ENCODE peak calls at places on chromosomes 13 and 19, in seven cellular contexts. K is IMR-90, S is progenitor cell of endocrine pancreas, W is tibial artery, J is HFFc6, Z is heart right ventricle, X is coronary artery. U is an unnamed sample.

GRCh38 chr13:46553886-46554855 is 1.2 kb downstream of the LRCH1 start:
- DNase-seq in X (peak), K (peak), W (peak), J (peak), S (peak), Z (peak), U (peak)

GRCh38 chr13:67224148-67224846 is 5.8 kb downstream of the PCDH9 start:
- DNase-seq in Z (peak), S (no peak), X (no peak), J (peak), W (peak), K (peak), U (peak)

GRCh38 chr13:35927554-35927953 is 203.6 kb downstream of the DCLK1 start:
- DNase-seq in S (no peak), Z (peak), W (no peak), K (peak), J (peak), X (no peak), U (peak)

GRCh38 chr19:4375620-4376228 is 24.6 kb downstream of the SH3GL1 start:
- DNase-seq in S (no peak), Z (no peak), X (no peak), K (peak), J (peak), W (peak), U (peak)

GRCh38 chr19:10797078-10797477 is 38.9 kb downstream of the TMED1 start:
- DNase-seq in W (no peak), S (no peak), X (no peak), Z (no peak), J (no peak), K (no peak), U (no peak)

GRCh38 chr19:4730740-4731171 is 7.1 kb upstream of the DPP9 start:
- DNase-seq in W (no peak), Z (no peak), K (no peak), X (no peak), S (peak), J (no peak), U (no peak)

GRCh38 chr19:1516395-1516753 is 3.6 kb upstream of the ADAMTSL5 start:
- DNase-seq in Z (no peak), X (no peak), W (no peak), J (no peak), K (no peak), S (no peak), U (no peak)

GRCh38 chr13:68176486-68176885 is 946.4 kb upstream of the PCDH9 start:
- DNase-seq in W (no peak), S (no peak), K (peak), X (no peak), Z (no peak), J (no peak), U (peak)

GRCh38 chr13:51817717-51818116 is 13.8 kb upstream of the DHRS12 start:
- DNase-seq in K (no peak), Z (no peak), J (no peak), W (no peak), S (no peak), X (no peak), U (no peak)

GRCh38 chr13:94173312-94173854 is 306.1 kb downstream of the DCT start:
- DNase-seq in X (no peak), J (peak), S (no peak), Z (no peak), K (peak), W (no peak), U (peak)

GRCh38 chr13:96279904-96280303 is 190.0 kb downstream of the HS6ST3 start:
- DNase-seq in K (no peak), W (no peak), X (no peak), Z (no peak), J (no peak), S (no peak), U (no peak)

GRCh38 chr13:50080158-50080855 is 65.1 kb downstream of the KCNRG start:
- DNase-seq in Z (no peak), K (peak), J (peak), S (no peak), X (no peak), W (peak), U (peak)

GRCh38 chr13:44921931-44922758 is 67.1 kb downstream of the NUFIP1 start:
- DNase-seq in K (peak), S (no peak), X (peak), J (peak), W (peak), Z (peak), U (peak)

DNA sequence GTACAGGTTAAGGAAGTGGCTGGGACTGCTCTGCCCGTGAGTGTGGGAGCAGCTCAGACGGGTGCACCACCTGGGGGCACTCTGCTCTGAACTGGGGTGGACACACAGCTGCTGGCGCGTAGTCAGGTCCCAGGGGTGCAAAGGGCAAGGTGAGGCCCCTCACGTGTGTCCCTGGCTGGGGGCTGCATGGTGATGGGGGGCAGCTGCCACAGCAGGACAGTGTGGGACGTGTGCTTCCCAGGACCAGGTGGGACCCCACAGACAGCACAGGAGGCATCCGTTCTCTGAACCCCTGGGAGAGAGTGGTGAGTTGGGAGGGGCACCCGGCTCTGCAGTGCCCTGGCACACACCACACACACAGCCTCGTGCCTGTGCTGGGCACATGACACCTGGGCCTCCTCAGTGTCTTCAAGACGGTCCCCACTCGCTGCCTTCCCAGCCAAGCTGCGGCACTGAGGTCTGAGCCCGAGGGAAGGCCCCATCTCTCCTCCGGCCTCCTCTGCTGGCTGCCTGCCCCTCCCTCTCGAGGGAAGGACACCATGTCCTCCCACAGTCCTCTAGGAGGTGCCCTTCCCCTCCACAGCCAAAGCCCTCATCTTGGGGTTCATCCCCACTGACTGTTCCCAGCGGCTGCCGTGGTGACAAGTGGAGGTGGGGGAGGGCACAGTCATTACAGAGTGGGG is 24.7 kb downstream of the CILP2 start:
- DNase-seq in Z (no peak), K (no peak), J (no peak), X (no peak), W (no peak), S (no peak), U (no peak)
- TF ChIP-seq CTCF in Z (no peak), K (no peak), J (no peak), X (no peak), W (no peak), S (no peak), U (no peak)

GRCh38 chr19:12075538-12076139 is 11.1 kb downstream of the ZNF844 start:
- DNase-seq in Z (no peak), W (no peak), K (no peak), J (no peak), X (no peak), S (no peak), U (no peak)
- TF ChIP-seq CTCF in Z (no peak), W (no peak), K (no peak), J (no peak), X (no peak), S (no peak), U (no peak)

GRCh38 chr13:111153977-111154332 is 38.8 kb downstream of the ARHGEF7 start:
- DNase-seq in W (peak), Z (no peak), S (peak), X (peak), J (no peak), K (no peak), U (peak)
- TF ChIP-seq CTCF in W (no peak), Z (no peak), S (peak), X (no peak), J (peak), K (no peak), U (peak)

GRCh38 chr19:20513179-20513934 is 52.2 kb downstream of the ZNF737 start:
- DNase-seq in Z (no peak), W (no peak), S (no peak), X (no peak), J (no peak), K (no peak), U (no peak)
- TF ChIP-seq CTCF in Z (no peak), W (no peak), S (peak), X (no peak), J (no peak), K (no peak), U (no peak)